ENCODE peak calls at places on chromosomes 3 and 15, in six cellular contexts. X is H9, Z is IMR-90, D is neuronal stem cell, U is mesenchymal stem cell, V is H1. K is an unnamed sample.
A peak's percentile ranks its signal among the peaks of the same experiment; 100 is the strongest.

GRCh38 chr3:195823998-195824397 is 12.3 kb upstream of the MUC4 start:
- DNase-seq in U (no peak), X (no peak), V (no peak), Z (no peak), D (no peak), K (no peak)

GRCh38 chr3:129327510-129327909 is 48.8 kb downstream of the HMCES start:
- DNase-seq in V (no peak), X (no peak), Z (no peak), D (no peak), U (no peak), K (no peak)

GRCh38 chr15:77702211-77702957 is 69.7 kb upstream of the LINGO1 start:
- DNase-seq in V (peak; percentile 25), X (peak; percentile 87), U (peak; percentile 28), D (peak; percentile 71), Z (peak; percentile 18), K (peak; percentile 89)

GRCh38 chr15:49718234-49718633 is 97.4 kb downstream of the DTWD1 start:
- DNase-seq in U (peak; percentile 63), Z (peak; percentile 69), X (no peak), D (no peak), V (no peak), K (no peak)

GRCh38 chr3:108134555-108134880 is 43.7 kb upstream of the CD47 start:
- DNase-seq in Z (no peak), X (no peak), U (no peak), V (no peak), D (no peak), K (no peak)

GRCh38 chr15:67826717-67827560 is 1.6 kb downstream of the SKOR1 start:
- DNase-seq in U (no peak), D (no peak), Z (no peak), V (no peak), X (no peak), K (no peak)

GRCh38 chr3:37544869-37545352 is 316.8 kb upstream of the CTDSPL start:
- DNase-seq in D (no peak), U (no peak), Z (no peak), V (no peak), X (no peak), K (peak; percentile 10)

GRCh38 chr15:33458421-33458820 is 147.7 kb downstream of the RYR3 start:
- DNase-seq in D (no peak), U (no peak), Z (no peak), V (no peak), X (no peak), K (no peak)

GRCh38 chr3:138180375-138181029 is 5.8 kb upstream of the DBR1 start:
- DNase-seq in Z (peak; percentile 47), V (no peak), D (no peak), U (peak; percentile 36), X (no peak), K (peak; percentile 19)

GRCh38 chr3:152365766-152366593 is 97.3 kb downstream of the MBNL1 start:
- DNase-seq in Z (peak; percentile 59), U (no peak), X (no peak), V (no peak), D (no peak), K (no peak)

GRCh38 chr3:46466273-46466672 is 1.6 kb upstream of the LTF start:
- DNase-seq in D (no peak), X (peak; percentile 9), V (no peak), Z (no peak), U (no peak), K (no peak)

GRCh38 chr3:183073839-183074615 is 25.3 kb downstream of the MCCC1 start:
- DNase-seq in Z (peak; percentile 41), V (no peak), X (no peak), D (no peak), U (peak; percentile 19), K (no peak)

GRCh38 chr3:50157821-50158556 is 2.9 kb downstream of the SEMA3F start:
- DNase-seq in Z (peak; percentile 44), V (no peak), D (no peak), X (no peak), U (peak; percentile 26), K (no peak)

GRCh38 chr3:172846706-172847105 is 96.2 kb downstream of the ECT2 start:
- DNase-seq in U (no peak), V (no peak), X (no peak), Z (no peak), D (no peak), K (no peak)

GRCh38 chr3:73683706-73684105 is 59.0 kb upstream of the PDZRN3 start:
- DNase-seq in Z (no peak), U (no peak), X (peak; percentile 47), D (no peak), V (no peak), K (peak; percentile 32)

GRCh38 chr15:52505141-52505540 is 23.5 kb downstream of the MYO5A start:
- DNase-seq in U (no peak), X (no peak), V (no peak), Z (no peak), D (no peak), K (no peak)

GRCh38 chr3:47002490-47003410 is 23.3 kb downstream of the NBEAL2 start:
- DNase-seq in U (no peak), X (peak; percentile 81), Z (no peak), V (no peak), D (no peak), K (peak; percentile 67)

GRCh38 chr3:19543212-19543841 is 390.7 kb downstream of the EFHB start:
- DNase-seq in Z (no peak), V (no peak), D (peak; percentile 9), U (no peak), X (peak; percentile 49), K (peak; percentile 76)

GRCh38 chr15:95872366-95872771 is 458.1 kb upstream of the NR2F2 start:
- DNase-seq in U (peak; percentile 38), V (no peak), X (no peak), D (no peak), Z (peak; percentile 82), K (peak; percentile 20)

GRCh38 chr15:40853241-40853890 is 9.5 kb downstream of the SPINT1 start:
- DNase-seq in Z (no peak), X (no peak), U (no peak), D (no peak), V (no peak), K (no peak)

GRCh38 chr15:85854345-85855097 is 59.8 kb upstream of the KLHL25 start:
- DNase-seq in X (peak; percentile 65), D (peak; percentile 72), Z (peak; percentile 62), U (peak; percentile 59), V (no peak), K (peak; percentile 76)

GRCh38 chr3:179608931-179609720 is 4.5 kb downstream of the NDUFB5 start:
- DNase-seq in V (no peak), D (no peak), X (no peak), Z (no peak), U (no peak), K (peak; percentile 74)

GRCh38 chr3:184611606-184612304 is 50.2 kb downstream of the EPHB3 start:
- DNase-seq in D (no peak), V (no peak), Z (peak; percentile 39), U (no peak), X (no peak), K (no peak)

GRCh38 chr15:44545934-44546802 is 9.2 kb downstream of the EIF3J start:
- DNase-seq in Z (peak; percentile 52), V (no peak), U (peak; percentile 71), X (no peak), D (no peak), K (peak; percentile 33)

GRCh38 chr15:88785217-88785616 is 18.0 kb upstream of the ACAN start:
- DNase-seq in V (no peak), D (no peak), X (no peak), Z (no peak), U (no peak), K (no peak)

GRCh38 chr15:45101749-45102148 is 12.2 kb downstream of the DUOX2 start:
- DNase-seq in X (no peak), U (no peak), D (no peak), V (no peak), Z (no peak), K (no peak)

GRCh38 chr15:94029495-94029894 is 201.9 kb upstream of the MCTP2 start:
- DNase-seq in D (no peak), X (no peak), Z (peak; percentile 39), V (no peak), U (peak; percentile 10), K (peak; percentile 7)

GRCh38 chr15:39573287-39573686 is 7.6 kb upstream of the THBS1 start:
- DNase-seq in D (no peak), Z (no peak), U (no peak), V (no peak), X (no peak), K (no peak)

GRCh38 chr15:93333826-93334225 is 244.8 kb upstream of the RGMA start:
- DNase-seq in V (no peak), X (peak; percentile 38), U (no peak), Z (no peak), D (no peak), K (peak; percentile 73)

GRCh38 chr3:177382944-177383343 is 185.7 kb upstream of the TBL1XR1 start:
- DNase-seq in Z (no peak), V (no peak), U (no peak), D (no peak), X (no peak), K (no peak)

GRCh38 chr3:36750737-36751136 is 13.6 kb downstream of the DCLK3 start:
- DNase-seq in X (no peak), D (no peak), V (no peak), U (no peak), Z (no peak), K (no peak)

GRCh38 chr3:172716476-172716875 is 5.6 kb upstream of the NCEH1 start:
- DNase-seq in D (no peak), U (no peak), V (no peak), Z (no peak), X (no peak), K (no peak)

GRCh38 chr3:149087208-149087607 is 875 bp upstream of the HLTF start:
- DNase-seq in D (no peak), X (no peak), V (no peak), U (no peak), Z (no peak), K (no peak)

GRCh38 chr3:43963208-43963607 is 272.5 kb downstream of the ABHD5 start:
- DNase-seq in Z (no peak), X (no peak), U (no peak), V (no peak), D (no peak), K (no peak)

GRCh38 chr3:162892921-162893793 is 1396.5 kb downstream of the OTOL1 start:
- DNase-seq in U (no peak), D (no peak), V (no peak), Z (no peak), X (no peak), K (no peak)

GRCh38 chr3:13415236-13416001 is 4.7 kb downstream of the NUP210 start:
- DNase-seq in X (no peak), D (no peak), V (no peak), U (no peak), Z (no peak), K (no peak)
- H4K8ac ChIP-seq in X (no peak overlapping the region), D (no peak overlapping the region), V (peak overlapping the region; percentile 89), U (no peak overlapping the region), Z (no peak overlapping the region), K (no peak overlapping the region)

GRCh38 chr3:7508821-7509220 is 647.9 kb downstream of the GRM7 start:
- DNase-seq in Z (no peak), U (no peak), X (no peak), D (no peak), V (no peak), K (no peak)
- H4K8ac ChIP-seq in Z (no peak overlapping the region), U (no peak overlapping the region), X (no peak overlapping the region), D (no peak overlapping the region), V (no peak overlapping the region), K (no peak overlapping the region)

GRCh38 chr3:65902304-65902793 is 136.4 kb downstream of the MAGI1 start:
- DNase-seq in D (no peak), X (peak; percentile 83), U (no peak), Z (no peak), V (peak; percentile 72), K (peak; percentile 95)
- H4K8ac ChIP-seq in D (no peak overlapping the region), X (no peak overlapping the region), U (peak overlapping the region; percentile 0), Z (no peak overlapping the region), V (no peak overlapping the region), K (no peak overlapping the region)

GRCh38 chr15:80694624-80695098 is 449 bp upstream of the ABHD17C start:
- DNase-seq in D (no peak), U (peak; percentile 33), X (peak; percentile 39), Z (peak; percentile 33), V (no peak), K (peak; percentile 25)
- H4K8ac ChIP-seq in D (no peak overlapping the region), U (peak overlapping the region; percentile 92), X (no peak overlapping the region), Z (peak overlapping the region; percentile 85), V (peak overlapping the region; percentile 90), K (peak overlapping the region; percentile 96)